ENCODE peak calls at places on chromosomes 4 and X, in six cellular contexts. Z, S, N, T, U and L are unnamed samples.

GRCh38 chrX:69179380-69179911 is 14.2 kb upstream of the PJA1 start:
- DNase-seq in Z (no peak), S (peak), N (peak), T (no peak), U (no peak), L (no peak)

GRCh38 chr4:185779520-185779919 is 32.5 kb downstream of the SORBS2 start:
- DNase-seq in Z (no peak), S (no peak), N (peak), T (no peak), U (no peak), L (no peak)

GRCh38 chr4:16707874-16708273 is 190.6 kb downstream of the LDB2 start:
- DNase-seq in Z (no peak), S (no peak), N (peak), T (no peak), U (no peak), L (no peak)

GRCh38 chrX:121106484-121107235 is 59.2 kb downstream of the GLUD2 start:
- DNase-seq in Z (no peak), S (peak), N (no peak), T (no peak), U (no peak), L (no peak)

GRCh38 chr4:138609943-138610350 is 367.8 kb upstream of the SLC7A11 start:
- DNase-seq in Z (no peak), S (peak), N (peak), T (no peak), U (no peak), L (no peak)

GRCh38 chr4:125401784-125402183 is 87.0 kb downstream of the FAT4 start:
- DNase-seq in Z (no peak), S (no peak), N (no peak), T (no peak), U (no peak), L (no peak)

GRCh38 chr4:88318751-88319350 is 34.5 kb upstream of the PPM1K start:
- DNase-seq in Z (no peak), S (no peak), N (no peak), T (no peak), U (no peak), L (no peak)

GRCh38 chrX:966396-967070 is 245.9 kb downstream of the CRLF2 start:
- DNase-seq in Z (no peak), S (no peak), N (no peak), T (no peak), U (no peak), L (no peak)

GRCh38 chrX:155966876-155967275 is 30.6 kb upstream of the IL9R start:
- DNase-seq in Z (no peak), S (no peak), N (peak), T (peak), U (peak), L (no peak)

GRCh38 chr4:139814285-139815015 is 148.8 kb downstream of the MGST2 start:
- DNase-seq in Z (no peak), S (no peak), N (peak), T (no peak), U (no peak), L (no peak)

GRCh38 chr4:23887989-23888388 is 1.9 kb downstream of the PPARGC1A start:
- DNase-seq in Z (no peak), S (no peak), N (no peak), T (no peak), U (no peak), L (no peak)

GRCh38 chrX:55118574-55118973 is 29.8 kb downstream of the PAGE2 start:
- DNase-seq in Z (no peak), S (no peak), N (no peak), T (peak), U (no peak), L (no peak)

GRCh38 chr4:155248002-155248896 is 39.8 kb downstream of the NPY2R start:
- DNase-seq in Z (no peak), S (no peak), N (no peak), T (no peak), U (no peak), L (no peak)

GRCh38 chrX:20026278-20026677 is 35.4 kb upstream of the BCLAF3 start:
- DNase-seq in Z (no peak), S (no peak), N (peak), T (no peak), U (no peak), L (no peak)

GRCh38 chr4:107380836-107381438 is 339.1 kb downstream of the PAPSS1 start:
- DNase-seq in Z (no peak), S (no peak), N (no peak), T (no peak), U (no peak), L (no peak)

GRCh38 chrX:63128509-63128908 is 222.6 kb downstream of the SPIN4 start:
- DNase-seq in Z (no peak), S (no peak), N (peak), T (peak), U (no peak), L (no peak)

GRCh38 chr4:79855081-79855480 is 217.9 kb downstream of the ANTXR2 start:
- DNase-seq in Z (no peak), S (no peak), N (no peak), T (no peak), U (no peak), L (no peak)

GRCh38 chr4:37865450-37865849 is 25.4 kb upstream of the TBC1D1 start:
- DNase-seq in Z (no peak), S (no peak), N (peak), T (no peak), U (no peak), L (no peak)

GRCh38 chr4:94849901-94850300 is 92.1 kb downstream of the BMPR1B start:
- DNase-seq in Z (no peak), S (no peak), N (peak), T (no peak), U (no peak), L (no peak)

GRCh38 chr4:38688676-38689355 is 24.8 kb downstream of the KLF3 start:
- DNase-seq in Z (no peak), S (no peak), N (no peak), T (no peak), U (no peak), L (no peak)